ENCODE peak calls at places on chromosomes 1 and 21, in ten cellular contexts. T is fibroblast of lung; N is GM12892; S is ovary; D is NCI-H345; W is D721Med; B is left ventricle myocardium superior; R is natural killer cell treated with Interleukin-12 subunit alpha and Interleukin-12 subunit beta and Interleukin-15 and Interleukin-18, amount 100 ng/mL, for 72 hours; M is NCI-H2081 treated with DMSO at 0.1 percent for 48 hours; I is AML-193. J is an unnamed sample.

GRCh38 chr1:63407002-63407401 is 39.6 kb downstream of the ALG6 start:
- DNase-seq in N (no peak), R (no peak), T (peak), M (no peak), S (no peak), D (no peak), B (no peak), I (no peak), W (no peak), J (no peak)

GRCh38 chr21:29436143-29436542 is 137.4 kb downstream of the BACH1 start:
- DNase-seq in M (no peak), N (no peak), T (peak), B (peak), R (no peak), D (no peak), W (no peak), S (no peak), I (no peak), J (no peak)

GRCh38 chr21:19553930-19554615 is 1150.5 kb upstream of the TMPRSS15 start:
- DNase-seq in T (no peak), R (no peak), S (no peak), B (no peak), W (no peak), D (peak), N (no peak), M (no peak), I (no peak), J (no peak)

GRCh38 chr21:14911351-14911750 is 153.4 kb downstream of the NRIP1 start:
- DNase-seq in D (no peak), T (no peak), W (no peak), I (no peak), B (no peak), M (no peak), N (no peak), S (no peak), R (no peak), J (no peak)

GRCh38 chr1:160080381-160081100 is 797 bp upstream of the KCNJ9 start:
- DNase-seq in W (no peak), I (no peak), S (no peak), T (no peak), D (no peak), B (no peak), N (no peak), R (no peak), M (no peak), J (no peak)

GRCh38 chr1:201766117-201766863 is 62.7 kb upstream of the IPO9 start:
- DNase-seq in B (no peak), M (no peak), N (no peak), T (peak), D (no peak), S (peak), I (no peak), R (no peak), W (no peak), J (no peak)

GRCh38 chr1:164033782-164034181 is 525.2 kb upstream of the PBX1 start:
- DNase-seq in T (no peak), R (no peak), S (no peak), I (no peak), D (no peak), B (no peak), M (no peak), N (no peak), W (no peak), J (no peak)

GRCh38 chr1:169515641-169516040 is 29.9 kb upstream of the SLC19A2 start:
- DNase-seq in N (no peak), W (no peak), T (no peak), B (no peak), S (no peak), R (no peak), D (no peak), M (no peak), I (no peak), J (no peak)

GRCh38 chr1:217457016-217457415 is 173.9 kb downstream of the GPATCH2 start:
- DNase-seq in W (no peak), M (no peak), N (no peak), S (no peak), R (no peak), B (no peak), T (no peak), D (no peak), I (no peak), J (no peak)